ENCODE peak calls at places on chromosomes 5 and 9, in eight cellular contexts. R is GM23338, P is AG09309, L is psoas muscle, B is prostate gland, V is coronary artery, N is uterus, T is gastrocnemius medialis. Y is an unnamed sample.

GRCh38 chr5:83721878-83722779 is 1.5 kb upstream of the HAPLN1 start:
- DNase-seq in R (peak), T (no peak), V (peak), N (peak), L (no peak), P (peak), B (peak), Y (no peak)

GRCh38 chr5:167916706-167917105 is 374.7 kb upstream of the WWC1 start:
- DNase-seq in T (peak), B (no peak), L (no peak), R (peak), V (no peak), N (no peak), P (no peak), Y (no peak)

GRCh38 chr9:89750117-89750551 is 145.3 kb downstream of the GADD45G start:
- DNase-seq in V (no peak), R (peak), L (no peak), T (peak), N (peak), B (no peak), P (no peak), Y (no peak)

GRCh38 chr5:179605026-179605833 is 18.2 kb downstream of the HNRNPH1 start:
- DNase-seq in V (no peak), L (no peak), T (peak), P (no peak), B (peak), R (no peak), N (no peak), Y (no peak)

GRCh38 chr9:83196946-83197345 is 134.0 kb upstream of the RASEF start:
- DNase-seq in B (no peak), R (no peak), L (no peak), P (no peak), T (no peak), V (no peak), N (no peak), Y (no peak)

GRCh38 chr5:151037561-151038291 is 17.3 kb downstream of the GPX3 start:
- DNase-seq in R (no peak), T (peak), P (no peak), B (no peak), L (peak), V (no peak), N (peak), Y (no peak)

GRCh38 chr5:109468737-109469420 is 59.1 kb upstream of the PJA2 start:
- DNase-seq in L (peak), B (peak), P (peak), N (peak), R (peak), V (peak), T (peak), Y (peak)

GRCh38 chr9:95736370-95736769 is 139.1 kb upstream of the ERCC6L2 start:
- DNase-seq in L (no peak), V (no peak), P (no peak), N (no peak), R (peak), T (no peak), B (no peak), Y (no peak)

GRCh38 chr5:39517800-39518199 is 93.0 kb upstream of the DAB2 start:
- DNase-seq in N (no peak), T (no peak), R (no peak), P (peak), B (no peak), V (no peak), L (no peak), Y (no peak)

GRCh38 chr9:97271292-97271691 is 36.2 kb upstream of the CCDC180 start:
- DNase-seq in R (peak), P (no peak), B (no peak), V (no peak), N (no peak), T (no peak), L (no peak), Y (no peak)

GRCh38 chr9:134056483-134057310 is 11.1 kb downstream of the BRD3 start:
- DNase-seq in T (peak), P (no peak), B (no peak), N (no peak), R (no peak), V (no peak), L (peak), Y (no peak)

GRCh38 chr5:132055808-132056609 is 4.4 kb upstream of the IL3 start:
- DNase-seq in B (no peak), P (no peak), T (no peak), N (peak), V (peak), L (peak), R (no peak), Y (no peak)

GRCh38 chr9:86828631-86829030 is 118.7 kb downstream of the GAS1 start:
- DNase-seq in P (no peak), R (no peak), L (no peak), V (no peak), N (no peak), T (no peak), B (no peak), Y (no peak)

GRCh38 chr5:38856660-38857059 is 10.8 kb downstream of the OSMR start:
- DNase-seq in P (no peak), V (no peak), B (no peak), N (no peak), L (no peak), R (no peak), T (no peak), Y (no peak)

GRCh38 chr5:172561151-172561550 is 79.9 kb upstream of the NEURL1B start:
- DNase-seq in P (no peak), B (no peak), T (no peak), V (no peak), R (no peak), L (no peak), N (no peak), Y (no peak)

GRCh38 chr5:122077451-122078115 is 476 bp downstream of the LOX start:
- DNase-seq in B (peak), N (peak), R (peak), V (peak), T (no peak), P (no peak), L (peak), Y (no peak)

GRCh38 chr5:107322936-107323335 is 347.8 kb downstream of the EFNA5 start:
- DNase-seq in N (no peak), P (no peak), L (no peak), B (no peak), R (no peak), T (no peak), V (no peak), Y (no peak)

GRCh38 chr9:84238652-84239051 is 101.9 kb downstream of the SLC28A3 start:
- DNase-seq in B (no peak), V (no peak), L (no peak), N (no peak), R (no peak), T (no peak), P (no peak), Y (no peak)

GRCh38 chr9:87148391-87149237 is 201.3 kb upstream of the GAS1 start:
- DNase-seq in V (peak), N (peak), P (no peak), R (peak), T (peak), B (peak), L (peak), Y (no peak)

GRCh38 chr9:77807295-77807694 is 159.2 kb upstream of the GNA14 start:
- DNase-seq in R (no peak), B (no peak), L (no peak), N (no peak), V (no peak), T (no peak), P (peak), Y (no peak)

GRCh38 chr9:121055642-121056143 is 5.6 kb upstream of the C5 start:
- DNase-seq in T (no peak), P (no peak), R (peak), B (no peak), N (no peak), V (no peak), L (no peak), Y (no peak)

GRCh38 chr9:37451628-37452027 is 13.6 kb downstream of the ZBTB5 start:
- DNase-seq in P (no peak), T (no peak), N (no peak), V (peak), L (no peak), R (no peak), B (no peak), Y (no peak)

GRCh38 chr5:20276061-20276958 is 288.3 kb upstream of the CDH18 start:
- DNase-seq in V (no peak), L (peak), B (no peak), R (peak), T (no peak), P (no peak), N (no peak), Y (peak)

GRCh38 chr9:137046094-137046787 is at the start of gene NPDC1:
- DNase-seq in V (no peak), N (peak), L (peak), P (no peak), T (no peak), R (peak), B (peak), Y (peak)

GRCh38 chr5:115979628-115980041 is 17.4 kb downstream of the LVRN start:
- DNase-seq in N (no peak), T (no peak), L (no peak), B (no peak), P (peak), V (no peak), R (no peak), Y (no peak)

GRCh38 chr5:168951764-168952163 is 349.2 kb downstream of the SLIT3 start:
- DNase-seq in R (no peak), N (no peak), P (no peak), T (no peak), V (no peak), L (no peak), B (no peak), Y (no peak)

GRCh38 chr9:114923918-114924317 is 6.5 kb downstream of the TNFSF8 start:
- DNase-seq in R (no peak), B (no peak), V (no peak), N (no peak), L (no peak), P (no peak), T (no peak), Y (no peak)

GRCh38 chr9:97873877-97874276 is 20.9 kb downstream of the FOXE1 start:
- DNase-seq in N (no peak), P (no peak), L (no peak), V (no peak), R (no peak), B (no peak), T (no peak), Y (no peak)

GRCh38 chr5:77851229-77852067 is 75.3 kb upstream of the TBCA start:
- DNase-seq in B (no peak), V (no peak), P (no peak), T (no peak), L (no peak), N (no peak), R (peak), Y (no peak)

GRCh38 chr9:93261735-93262523 is 78.0 kb downstream of the WNK2 start:
- DNase-seq in B (no peak), R (no peak), L (peak), T (peak), V (no peak), P (no peak), N (no peak), Y (no peak)

DNA sequence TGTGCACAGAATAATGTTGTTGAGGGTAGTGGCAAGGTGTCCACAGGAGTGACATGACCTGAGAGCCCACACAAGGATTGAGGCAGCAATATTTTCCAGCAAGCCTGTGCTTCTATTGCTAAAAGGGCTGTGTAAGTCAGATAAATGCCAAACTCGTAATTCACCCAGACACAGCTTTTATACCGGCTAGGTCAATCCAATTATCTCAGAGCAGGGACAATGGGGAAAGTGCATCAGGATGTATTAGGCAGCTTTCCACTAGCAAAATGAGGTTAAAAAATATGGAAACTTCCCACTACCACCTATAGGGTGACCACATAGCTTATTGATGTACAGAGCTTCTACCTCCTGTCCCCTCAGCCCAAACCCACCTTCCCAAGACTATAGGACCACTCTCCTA is 34.8 kb upstream of the RAB3C start:
- DNase-seq in N (no peak), R (no peak), V (no peak), B (no peak), L (no peak), T (no peak), P (no peak), Y (no peak)
- TF ChIP-seq CTCF in N (no peak), R (no peak), V (no peak), B (no peak), L (no peak), T (no peak), P (no peak), Y (no peak)

DNA sequence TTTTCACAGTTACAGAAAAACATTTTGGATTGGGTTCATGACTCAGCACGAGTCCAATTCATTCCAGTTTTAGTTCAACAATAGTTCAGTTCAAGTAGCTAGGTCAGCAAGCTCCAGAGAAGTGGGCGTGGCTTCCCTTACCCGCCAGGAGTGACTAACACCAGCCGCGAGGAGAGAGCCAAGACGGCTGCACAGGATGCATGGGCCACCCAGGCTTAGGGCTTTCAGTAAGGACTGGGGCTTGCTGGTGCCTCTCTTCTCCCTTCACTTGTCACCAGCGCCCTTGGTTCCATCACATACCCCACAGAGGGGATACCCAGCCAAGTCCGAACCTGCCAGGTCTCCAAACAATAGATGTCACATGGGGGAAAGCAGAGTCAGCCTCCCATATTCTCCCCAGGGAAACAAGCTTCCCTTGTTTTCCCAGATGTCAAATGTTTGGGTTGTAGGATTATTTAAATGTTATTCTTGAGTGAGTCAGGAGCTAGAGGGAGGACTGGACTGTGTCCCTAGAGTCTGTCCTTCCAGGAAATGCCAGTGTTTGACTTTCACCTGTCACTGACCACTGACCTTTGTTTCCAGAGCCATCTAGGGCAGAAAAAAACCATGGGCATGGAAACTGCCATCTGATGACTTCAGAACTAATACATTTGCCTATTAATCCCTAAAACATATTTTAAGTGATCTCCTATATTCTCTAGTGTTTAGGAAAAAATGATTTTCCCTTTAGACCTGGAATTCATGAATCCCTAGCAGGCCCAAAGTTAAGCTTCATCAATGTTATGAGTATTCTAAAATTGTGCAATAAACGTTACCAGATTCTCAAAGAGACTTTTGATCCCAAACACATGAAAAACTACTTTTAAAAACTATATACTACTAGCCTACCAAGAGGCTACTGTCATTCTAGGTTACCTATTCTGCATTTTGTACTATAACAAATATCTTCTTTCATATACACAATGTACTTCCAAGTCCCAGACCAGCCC is 51.9 kb downstream of the NIPAL4 start:
- DNase-seq in P (peak), B (peak), L (peak), N (peak), T (peak), V (peak), R (peak), Y (no peak)
- H3K4me3 ChIP-seq in P (no peak), B (no peak), L (no peak), N (no peak), T (no peak), V (no peak), R (no peak), Y (no peak)

DNA sequence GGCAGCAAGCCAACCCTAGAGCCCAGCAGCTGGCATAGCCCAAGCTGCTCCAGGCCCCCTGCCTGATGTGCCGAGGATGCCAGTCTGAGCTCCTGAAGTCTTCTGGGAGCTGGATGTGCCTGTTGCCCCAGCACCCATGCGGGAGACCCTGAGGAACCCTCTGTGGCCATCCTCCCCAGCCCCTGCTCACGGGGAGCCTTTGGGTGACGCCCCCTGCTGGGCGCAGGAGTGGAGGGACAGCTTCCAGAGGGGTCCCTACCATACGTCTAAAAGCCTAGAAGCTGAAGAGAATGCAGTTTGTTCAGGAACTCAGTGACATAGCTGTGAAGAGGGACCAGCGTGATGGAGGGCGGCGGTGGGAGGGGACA is 33.1 kb upstream of the MVB12B start:
- DNase-seq in R (peak), B (no peak), N (no peak), T (no peak), P (no peak), L (no peak), V (no peak), Y (no peak)
- TF ChIP-seq CTCF in R (peak), B (no peak), N (no peak), T (no peak), P (peak), L (no peak), V (no peak), Y (peak)

GRCh38 chr5:79736528-79737514 is 47.2 kb downstream of the CMYA5 start:
- DNase-seq in B (no peak), R (no peak), P (no peak), N (no peak), L (no peak), T (no peak), V (no peak), Y (no peak)
- H3K4me3 ChIP-seq in B (no peak), R (no peak), P (no peak), N (no peak), L (no peak), T (no peak), V (no peak), Y (no peak)

DNA sequence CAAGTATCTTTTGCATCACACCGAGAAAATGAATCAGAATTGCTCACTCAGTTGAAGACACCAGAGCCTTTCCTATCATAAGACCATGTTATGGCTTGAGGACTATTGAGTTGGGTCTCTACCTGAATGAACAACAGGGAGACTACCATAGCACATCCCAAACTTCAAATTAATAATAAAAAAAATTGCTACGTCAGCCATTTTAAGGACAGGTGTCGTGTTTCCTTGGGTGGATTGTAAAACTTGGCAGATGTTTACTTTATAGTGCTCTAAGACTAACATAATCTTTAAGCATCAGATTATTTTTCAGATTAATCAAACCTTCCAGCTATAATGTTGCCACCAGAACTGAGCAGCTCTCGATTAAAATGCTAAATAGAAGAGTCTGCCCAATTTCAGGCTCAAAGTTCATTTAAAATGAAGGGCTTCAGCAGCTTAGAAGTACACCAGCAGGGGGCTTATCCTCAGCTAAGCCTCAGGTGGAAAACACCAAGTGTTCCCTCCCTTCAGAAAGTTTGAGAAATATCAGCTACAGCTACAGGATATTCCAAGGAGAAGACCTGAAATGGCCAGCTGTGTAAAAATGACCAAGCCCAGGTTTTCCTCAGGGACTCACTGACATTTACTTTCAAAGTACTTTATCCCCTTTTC is 395.5 kb downstream of the DTWD2 start:
- DNase-seq in L (no peak), V (no peak), B (no peak), N (no peak), T (no peak), R (peak), P (no peak), Y (no peak)
- TF ChIP-seq CTCF in L (no peak), V (no peak), B (no peak), N (no peak), T (no peak), R (peak), P (peak), Y (no peak)

DNA sequence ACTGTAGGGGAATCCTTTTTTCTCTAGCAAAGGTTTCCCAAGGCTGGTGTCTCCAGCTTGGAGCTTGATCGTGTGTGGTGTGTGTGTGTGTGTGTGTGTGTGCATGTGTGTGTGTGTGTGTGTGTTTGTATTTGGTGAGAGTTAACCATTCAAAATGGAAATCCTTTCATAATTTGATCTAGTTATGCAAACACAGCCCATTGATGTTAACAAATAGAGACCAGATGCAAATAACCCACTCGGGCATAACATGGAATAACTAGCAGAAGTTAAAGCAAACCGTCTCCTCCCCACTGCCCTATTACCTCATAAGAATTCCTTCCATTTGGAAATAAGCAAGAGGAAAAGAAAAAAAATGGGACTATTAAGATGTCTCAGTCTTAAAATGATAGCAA is 24.9 kb upstream of the ZSWIM6 start:
- DNase-seq in P (no peak), L (no peak), B (no peak), T (no peak), V (no peak), R (no peak), N (no peak), Y (no peak)
- H3K4me3 ChIP-seq in P (peak), L (no peak), B (no peak), T (no peak), V (no peak), R (no peak), N (no peak), Y (no peak)

GRCh38 chr9:124179196-124180071 is 78.3 kb upstream of the NEK6 start:
- DNase-seq in N (no peak), B (no peak), V (no peak), P (no peak), R (peak), L (no peak), T (no peak), Y (no peak)
- TF ChIP-seq CTCF in N (no peak), B (no peak), V (no peak), P (no peak), R (no peak), L (no peak), T (no peak), Y (no peak)

GRCh38 chr5:37234288-37234687 is 14.9 kb downstream of the CPLANE1 start:
- DNase-seq in L (no peak), N (no peak), V (no peak), B (no peak), R (no peak), P (no peak), T (no peak), Y (no peak)
- H3K4me3 ChIP-seq in L (no peak), N (no peak), V (no peak), B (no peak), R (no peak), P (no peak), T (no peak), Y (no peak)